ENCODE peak calls at places on chromosomes 7 and 10, in four cellular contexts. One of them, this sample, is unnamed.
A peak's percentile ranks its signal among the peaks of the same experiment; 100 is the strongest.

GRCh38 chr10:48671914-48672595 is 12.6 kb upstream of the WDFY4 start:
- DNase-seq in HCT116: no peak
- DNase-seq in right cardiac atrium: no peak
- DNase-seq in Caco-2: no peak
- DNase-seq in this sample: no peak

GRCh38 chr10:28554952-28555351 is 22.0 kb downstream of the WAC start:
- DNase-seq in HCT116: no peak
- DNase-seq in right cardiac atrium: no peak
- DNase-seq in Caco-2: no peak
- DNase-seq in this sample: no peak

GRCh38 chr10:86654411-86655172 is at the start of gene OPN4:
- DNase-seq in HCT116: no peak
- DNase-seq in right cardiac atrium: no peak
- DNase-seq in Caco-2: no peak
- DNase-seq in this sample: no peak

GRCh38 chr10:5540080-5540479 is 15.3 kb downstream of the CALML3 start:
- DNase-seq in HCT116: no peak
- DNase-seq in right cardiac atrium: no peak
- DNase-seq in Caco-2: no peak
- DNase-seq in this sample: no peak

GRCh38 chr10:116817178-116817577 is 32.1 kb upstream of the ENO4 start:
- DNase-seq in HCT116: no peak
- DNase-seq in right cardiac atrium: no peak
- DNase-seq in Caco-2: no peak
- DNase-seq in this sample: no peak

GRCh38 chr7:78543976-78544375 is 745.4 kb downstream of the PHTF2 start:
- DNase-seq in HCT116: no peak
- DNase-seq in right cardiac atrium: no peak
- DNase-seq in Caco-2: no peak
- DNase-seq in this sample: no peak

GRCh38 chr10:77667426-77668324 is 30.1 kb upstream of the KCNMA1 start:
- DNase-seq in HCT116: no peak
- DNase-seq in right cardiac atrium: no peak
- DNase-seq in Caco-2: no peak
- DNase-seq in this sample: no peak

GRCh38 chr7:132118641-132119040 is 457.6 kb downstream of the PLXNA4 start:
- DNase-seq in HCT116: no peak
- DNase-seq in right cardiac atrium: no peak
- DNase-seq in Caco-2: no peak
- DNase-seq in this sample: no peak

DNA sequence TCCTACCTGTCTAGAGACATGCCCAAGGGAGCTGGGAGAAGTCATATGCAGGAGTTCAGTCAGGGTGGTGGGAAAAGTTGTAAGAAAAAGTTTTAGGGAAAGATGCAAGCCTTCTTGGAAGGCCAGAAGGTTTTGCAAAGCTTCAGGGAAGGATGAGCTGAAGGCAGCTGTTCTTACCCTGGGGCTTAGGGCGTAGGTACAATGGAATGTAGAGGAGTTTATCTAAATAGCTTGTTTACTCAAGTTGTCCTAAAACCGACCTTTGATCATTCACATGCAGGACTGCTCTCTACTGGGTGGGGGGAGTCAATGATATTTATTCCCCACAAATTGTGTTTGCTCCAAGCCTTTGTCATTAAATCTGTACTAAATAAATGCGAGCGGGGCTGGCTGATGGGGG is 277.0 kb downstream of the CRPPA start:
- DNase-seq in HCT116: no peak
- DNase-seq in right cardiac atrium: no peak
- DNase-seq in Caco-2: peak; percentile 45
- DNase-seq in this sample: no peak
- H3K9me3 ChIP-seq in HCT116: no peaks in the 10 kb centered on the region
- H3K9me3 ChIP-seq in right cardiac atrium: peaks cover 2% of the 10 kb centered on the region
- H3K9me3 ChIP-seq in Caco-2: peaks cover 22% of the 10 kb centered on the region
- H3K9me3 ChIP-seq in this sample: no peaks in the 10 kb centered on the region

DNA sequence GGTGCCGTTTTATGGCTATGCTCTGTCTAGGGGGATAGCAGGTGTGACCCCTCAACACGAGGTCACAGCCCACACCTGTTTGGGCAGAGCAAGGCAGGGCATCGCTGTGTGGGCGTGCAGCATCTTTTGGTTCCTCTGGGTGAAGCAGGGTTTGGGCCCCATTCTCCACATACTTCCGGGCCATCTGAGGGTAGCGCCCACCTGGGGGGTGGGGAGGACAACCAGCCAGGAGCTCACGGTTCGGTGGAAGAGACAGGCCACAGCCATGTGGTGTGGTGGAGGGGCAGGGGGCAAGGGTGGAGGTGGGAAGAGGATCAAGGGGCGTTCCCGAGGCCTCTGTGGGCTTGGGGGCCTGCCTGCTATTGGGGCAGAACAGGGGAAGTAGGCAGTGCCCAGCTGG is 2.4 kb downstream of the SH2B2 start:
- DNase-seq in HCT116: no peak
- DNase-seq in right cardiac atrium: no peak
- DNase-seq in Caco-2: no peak
- DNase-seq in this sample: no peak
- H3K4me3 ChIP-seq in HCT116: no peak overlapping the region
- H3K4me3 ChIP-seq in right cardiac atrium: no peak overlapping the region
- H3K4me3 ChIP-seq in Caco-2: no peak overlapping the region
- H3K4me3 ChIP-seq in this sample: no peak overlapping the region

DNA sequence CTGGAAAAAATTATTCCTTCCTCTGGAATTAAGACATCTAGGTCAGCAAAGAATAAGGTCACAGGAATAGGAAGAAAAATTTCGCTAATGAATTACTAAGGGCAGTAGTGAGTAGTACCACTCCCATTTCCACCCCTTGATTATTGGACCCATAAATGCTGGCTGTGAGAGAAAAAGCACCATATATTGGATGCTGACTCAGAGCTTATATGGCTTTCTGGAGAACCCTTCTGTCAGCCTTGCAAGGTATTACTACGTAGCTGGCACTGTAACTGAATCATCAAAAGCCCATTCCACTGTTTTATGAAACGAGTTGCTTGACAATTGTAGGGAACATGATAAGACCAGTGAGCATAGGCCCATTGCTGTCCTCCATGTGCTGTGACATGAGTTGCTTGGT is 179.3 kb downstream of the ATRNL1 start:
- DNase-seq in HCT116: no peak
- DNase-seq in right cardiac atrium: no peak
- DNase-seq in Caco-2: no peak
- DNase-seq in this sample: no peak
- H3K4me1 ChIP-seq in HCT116: no peaks in the 10 kb centered on the region
- H3K4me1 ChIP-seq in right cardiac atrium: no peaks in the 10 kb centered on the region
- H3K4me1 ChIP-seq in Caco-2: no peaks in the 10 kb centered on the region
- H3K4me1 ChIP-seq in this sample: no peaks in the 10 kb centered on the region

DNA sequence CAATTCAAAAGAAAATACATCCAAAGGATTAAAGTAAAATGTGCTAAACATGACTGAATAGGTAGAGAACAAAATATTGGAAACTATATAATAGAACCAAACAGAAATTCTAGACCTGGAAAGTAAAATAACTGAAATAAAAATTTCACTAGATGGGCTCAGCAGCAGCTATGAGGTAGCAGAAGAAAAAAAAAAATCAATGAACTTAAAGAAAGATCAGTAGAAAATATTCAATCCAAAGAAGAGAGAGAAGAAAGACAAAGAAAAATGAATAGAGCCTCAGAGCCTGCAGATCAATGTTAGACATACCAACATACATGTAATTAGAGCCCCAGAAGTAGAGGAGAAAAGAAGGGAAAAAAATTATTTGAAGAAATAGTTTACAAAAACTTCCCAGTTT is 129.6 kb upstream of the RNF32 start:
- DNase-seq in HCT116: no peak
- DNase-seq in right cardiac atrium: no peak
- DNase-seq in Caco-2: no peak
- DNase-seq in this sample: no peak
- H3K9me3 ChIP-seq in HCT116: no peaks in the 10 kb centered on the region
- H3K9me3 ChIP-seq in right cardiac atrium: peaks cover 2% of the 10 kb centered on the region
- H3K9me3 ChIP-seq in Caco-2: peaks cover 11% of the 10 kb centered on the region
- H3K9me3 ChIP-seq in this sample: no peaks in the 10 kb centered on the region

GRCh38 chr7:144834516-144835165 is 1.2 kb downstream of the TPK1 start:
- DNase-seq in HCT116: no peak
- DNase-seq in right cardiac atrium: peak; percentile 29
- DNase-seq in Caco-2: peak; percentile 37
- DNase-seq in this sample: peak; percentile 11
- H3K4me3 ChIP-seq in HCT116: peak overlapping the region; percentile 76
- H3K4me3 ChIP-seq in right cardiac atrium: peak overlapping the region; percentile 83
- H3K4me3 ChIP-seq in Caco-2: peak overlapping the region; percentile 57
- H3K4me3 ChIP-seq in this sample: peak overlapping the region; percentile 52

DNA sequence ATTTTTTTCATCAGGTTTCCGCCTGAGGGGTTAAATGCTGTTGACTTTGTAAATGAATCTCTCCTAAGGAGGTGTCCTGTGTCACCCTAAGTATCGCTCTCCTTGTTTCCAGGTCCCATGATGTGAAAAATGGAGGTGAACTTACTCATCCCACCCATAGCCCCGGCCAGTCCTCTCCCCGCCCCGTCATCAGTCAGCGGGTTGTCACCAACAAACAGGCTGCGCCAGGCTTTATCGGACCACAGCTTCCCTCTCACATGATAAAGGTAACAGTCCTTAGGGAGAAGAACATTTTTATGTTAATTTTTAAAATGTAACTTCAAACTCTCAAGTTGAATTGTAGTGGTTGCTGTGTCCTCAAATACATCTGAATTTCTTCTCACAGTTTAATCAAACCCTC is 116.5 kb downstream of the ANKRD61 start:
- DNase-seq in HCT116: no peak
- DNase-seq in right cardiac atrium: no peak
- DNase-seq in Caco-2: no peak
- DNase-seq in this sample: no peak
- H3K4me1 ChIP-seq in HCT116: no peaks in the 10 kb centered on the region
- H3K4me1 ChIP-seq in right cardiac atrium: no peaks in the 10 kb centered on the region
- H3K4me1 ChIP-seq in Caco-2: no peaks in the 10 kb centered on the region
- H3K4me1 ChIP-seq in this sample: no peaks in the 10 kb centered on the region

DNA sequence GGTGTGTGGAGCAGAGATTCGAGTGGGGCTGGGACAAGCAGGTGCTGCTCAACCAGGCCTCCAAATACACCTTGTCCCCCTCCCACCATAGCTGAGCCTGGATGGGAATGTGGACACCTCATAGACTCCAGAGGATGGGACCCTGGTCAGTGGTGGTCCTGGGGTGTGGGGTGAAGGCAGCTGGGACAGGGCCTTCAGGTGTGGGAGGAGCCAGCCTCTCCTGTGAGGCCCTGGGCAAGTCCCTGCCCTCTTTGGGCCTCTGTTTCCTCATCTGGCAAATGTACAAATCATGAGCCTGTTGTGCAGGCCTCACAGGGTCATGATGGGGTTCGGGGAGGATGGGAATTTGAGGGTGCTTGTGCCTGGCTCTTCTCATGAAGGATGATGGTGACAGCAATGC is 362.9 kb upstream of the NUPR2 start:
- DNase-seq in HCT116: no peak
- DNase-seq in right cardiac atrium: no peak
- DNase-seq in Caco-2: no peak
- DNase-seq in this sample: no peak
- H3K9me3 ChIP-seq in HCT116: peaks cover 10% of the 10 kb centered on the region
- H3K9me3 ChIP-seq in right cardiac atrium: peaks cover 19% of the 10 kb centered on the region
- H3K9me3 ChIP-seq in Caco-2: peaks cover 2% of the 10 kb centered on the region
- H3K9me3 ChIP-seq in this sample: no peaks in the 10 kb centered on the region

DNA sequence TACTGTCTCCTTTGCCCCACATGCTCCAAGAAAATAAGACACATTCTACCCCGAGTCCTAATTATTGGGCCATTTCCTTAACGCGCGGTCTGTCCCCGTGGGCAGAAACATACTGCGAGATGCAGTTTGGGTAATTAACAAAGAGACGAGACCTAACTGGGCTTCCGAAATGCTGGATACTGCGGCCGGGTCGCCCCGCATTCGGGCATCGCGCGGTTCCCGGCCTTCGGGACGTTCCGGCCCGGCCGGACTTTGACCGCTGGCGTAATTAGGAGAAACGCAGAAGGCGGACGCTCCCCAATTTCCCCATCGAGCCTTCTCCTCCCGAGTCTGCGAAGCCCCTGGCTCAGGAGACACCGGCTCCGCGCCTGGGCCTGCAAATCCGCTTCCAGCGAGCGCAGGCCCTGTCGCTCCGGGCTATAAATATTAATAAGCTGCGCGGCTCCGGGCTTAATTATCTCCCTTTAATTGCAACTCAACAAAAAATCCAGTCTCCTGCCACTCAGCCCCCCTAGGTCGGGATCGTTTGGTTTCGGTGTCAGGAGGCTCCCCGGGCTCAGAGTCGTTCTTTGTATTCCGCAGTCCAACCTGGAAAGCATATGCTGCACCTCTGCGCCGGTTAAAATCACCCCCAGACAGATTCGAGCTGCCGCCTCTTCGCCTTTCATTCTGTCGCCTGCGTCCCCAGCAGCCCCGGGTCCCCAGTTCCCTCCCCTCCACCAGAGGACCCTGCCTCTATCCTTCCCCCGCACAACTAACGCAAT is 131.5 kb downstream of the SPAG6 start:
- DNase-seq in HCT116: no peak
- DNase-seq in right cardiac atrium: no peak
- DNase-seq in Caco-2: no peak
- DNase-seq in this sample: no peak
- H3K4me3 ChIP-seq in HCT116: no peak overlapping the region
- H3K4me3 ChIP-seq in right cardiac atrium: peak overlapping the region; percentile 47
- H3K4me3 ChIP-seq in Caco-2: no peak overlapping the region
- H3K4me3 ChIP-seq in this sample: no peak overlapping the region

This sample was measured in HAP-1.